ENCODE peak calls at places on chromosome X, in seven cellular contexts. L, U, I, R, W, P and K are unnamed samples.

GRCh38 chrX:29455702-29456101 is 759.7 kb upstream of the MAGEB2 start:
- DNase-seq in L (no peak), U (no peak), I (no peak), R (no peak), W (no peak), P (no peak), K (no peak)

GRCh38 chrX:47751670-47752069 is 85.0 kb upstream of the ZNF81 start:
- DNase-seq in L (peak; percentile 42), U (no peak), I (peak; percentile 26), R (peak; percentile 19), W (no peak), P (peak; percentile 78), K (peak; percentile 63)

GRCh38 chrX:138127314-138127713 is 561.4 kb downstream of the ZIC3 start:
- DNase-seq in L (no peak), U (no peak), I (peak; percentile 8), R (no peak), W (no peak), P (no peak), K (no peak)

GRCh38 chrX:56068274-56068758 is 163.8 kb upstream of the KLF8 start:
- DNase-seq in L (no peak), U (no peak), I (no peak), R (no peak), W (no peak), P (peak; percentile 26), K (no peak)

GRCh38 chrX:54798137-54798536 is at the start of gene ITIH6:
- DNase-seq in L (no peak), U (no peak), I (no peak), R (no peak), W (no peak), P (no peak), K (no peak)

GRCh38 chrX:153450114-153450948 is 4.5 kb upstream of the TREX2 start:
- DNase-seq in L (no peak), U (no peak), I (no peak), R (no peak), W (no peak), P (no peak), K (no peak)

GRCh38 chrX:153643431-153644351 is 3.3 kb upstream of the DUSP9 start:
- DNase-seq in L (no peak), U (no peak), I (no peak), R (no peak), W (no peak), P (peak; percentile 56), K (peak; percentile 43)

GRCh38 chrX:20487227-20487626 is 220.5 kb upstream of the RPS6KA3 start:
- DNase-seq in L (no peak), U (no peak), I (peak; percentile 53), R (no peak), W (no peak), P (no peak), K (no peak)

GRCh38 chrX:75276666-75277065 is 2.8 kb downstream of the UPRT start:
- DNase-seq in L (no peak), U (no peak), I (no peak), R (no peak), W (no peak), P (no peak), K (no peak)

GRCh38 chrX:87337267-87337666 is 180.3 kb upstream of the KLHL4 start:
- DNase-seq in L (no peak), U (no peak), I (no peak), R (no peak), W (no peak), P (no peak), K (no peak)

GRCh38 chrX:145817666-145818521 is at the start of gene SLITRK2:
- DNase-seq in L (no peak), U (no peak), I (no peak), R (no peak), W (no peak), P (peak; percentile 75), K (no peak)

GRCh38 chrX:39527045-39527444 is 570.7 kb downstream of the BCOR start:
- DNase-seq in L (no peak), U (no peak), I (no peak), R (peak; percentile 18), W (peak; percentile 17), P (no peak), K (no peak)

GRCh38 chrX:118973389-118974087 is 880 bp upstream of the LONRF3 start:
- DNase-seq in L (peak; percentile 48), U (peak; percentile 67), I (no peak), R (no peak), W (no peak), P (no peak), K (peak; percentile 62)

GRCh38 chrX:107823456-107823855 is 2.2 kb upstream of the MID2 start:
- DNase-seq in L (no peak), U (no peak), I (peak; percentile 46), R (peak; percentile 87), W (peak; percentile 39), P (no peak), K (no peak)

GRCh38 chrX:107596651-107597050 is 31.7 kb upstream of the PRPS1 start:
- DNase-seq in L (no peak), U (no peak), I (peak; percentile 13), R (no peak), W (no peak), P (no peak), K (no peak)

GRCh38 chrX:14694631-14695030 is 165.3 kb downstream of the GLRA2 start:
- DNase-seq in L (no peak), U (no peak), I (peak; percentile 29), R (peak; percentile 22), W (peak; percentile 24), P (no peak), K (no peak)

GRCh38 chrX:21408776-21409175 is 34.6 kb downstream of the CNKSR2 start:
- DNase-seq in L (no peak), U (no peak), I (no peak), R (no peak), W (no peak), P (no peak), K (no peak)

GRCh38 chrX:16445166-16445752 is 204.7 kb upstream of the S100G start:
- DNase-seq in L (no peak), U (no peak), I (peak; percentile 20), R (peak; percentile 37), W (no peak), P (peak; percentile 83), K (no peak)

GRCh38 chrX:51002160-51002632 is 91.7 kb downstream of the BMP15 start:
- DNase-seq in L (no peak), U (no peak), I (no peak), R (no peak), W (no peak), P (no peak), K (no peak)

DNA sequence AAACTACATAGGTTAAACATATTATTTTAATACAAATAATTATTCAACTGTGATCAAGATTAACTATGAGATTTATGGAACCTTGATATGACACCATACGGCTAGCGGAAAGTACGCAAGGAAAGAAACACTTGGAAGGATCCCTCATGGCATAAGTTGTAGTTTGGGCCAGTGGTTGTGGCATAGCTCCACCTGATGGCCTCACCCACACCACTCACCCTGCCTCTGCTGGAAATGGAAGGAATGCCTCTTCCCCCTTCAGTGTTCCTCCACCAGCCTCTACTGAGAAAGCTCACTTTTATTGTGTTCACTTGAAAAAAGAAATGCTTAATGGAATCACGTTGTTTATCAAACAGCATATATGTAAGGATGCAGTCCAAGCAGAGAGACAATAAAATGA is 86.4 kb downstream of the BMP15 start:
- DNase-seq in L (no peak), U (no peak), I (no peak), R (no peak), W (no peak), P (peak; percentile 55), K (no peak)
- TF ChIP-seq CTCF in L (no peak), U (no peak), I (peak; percentile 27), R (no peak), W (no peak), P (peak; percentile 68), K (no peak)

GRCh38 chrX:38216642-38217041 is 4.0 kb downstream of the SRPX start:
- DNase-seq in L (no peak), U (no peak), I (no peak), R (no peak), W (no peak), P (no peak), K (no peak)

GRCh38 chrX:38220936-38221386 is 290 bp upstream of the SRPX start:
- DNase-seq in L (no peak), U (no peak), I (no peak), R (no peak), W (no peak), P (no peak), K (no peak)

GRCh38 chrX:38221391-38221929 is 789 bp upstream of the SRPX start:
- DNase-seq in L (no peak), U (no peak), I (no peak), R (no peak), W (no peak), P (no peak), K (no peak)

GRCh38 chrX:38224160-38224559 is 3.5 kb upstream of the SRPX start:
- DNase-seq in L (no peak), U (no peak), I (no peak), R (no peak), W (no peak), P (no peak), K (no peak)

GRCh38 chrX:38220024-38220935 is at the start of gene SRPX:
- DNase-seq in L (peak; percentile 34), U (peak; percentile 73), I (peak; percentile 54), R (no peak), W (no peak), P (peak; percentile 76), K (peak; percentile 59)
- TF ChIP-seq CTCF in L (peak; percentile 27), U (peak; percentile 26), I (peak; percentile 52), R (peak; percentile 32), W (peak; percentile 49), P (peak; percentile 48), K (peak; percentile 24)

GRCh38 chrX:148556498-148556897 is 56.1 kb downstream of the AFF2 start:
- DNase-seq in L (no peak), U (no peak), I (no peak), R (no peak), W (no peak), P (no peak), K (no peak)

GRCh38 chrX:148555101-148555500 is 54.7 kb downstream of the AFF2 start:
- DNase-seq in L (no peak), U (no peak), I (no peak), R (no peak), W (no peak), P (no peak), K (no peak)

DNA sequence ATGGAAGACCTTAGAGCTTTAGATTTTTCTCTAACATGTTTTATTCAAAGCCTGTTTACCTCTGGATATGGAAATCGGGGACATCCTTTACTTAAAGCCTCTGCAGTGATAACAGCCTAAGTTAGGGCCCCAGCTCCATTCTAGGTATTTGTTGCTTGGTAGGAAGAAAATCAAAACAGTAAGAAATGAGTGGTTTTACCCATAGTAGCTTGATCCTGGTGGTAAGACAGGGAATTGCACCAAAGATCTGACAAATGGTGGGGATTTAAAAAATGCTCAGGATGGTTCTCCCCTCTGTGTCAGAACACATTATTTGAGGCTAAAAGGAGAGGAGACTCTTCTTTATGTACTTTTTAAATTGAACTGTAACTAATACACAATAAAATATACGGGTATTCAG is 52.4 kb downstream of the AFF2 start:
- DNase-seq in L (no peak), U (no peak), I (no peak), R (no peak), W (no peak), P (no peak), K (no peak)
- TF ChIP-seq CTCF in L (no peak), U (no peak), I (peak; percentile 23), R (peak; percentile 16), W (peak; percentile 1), P (peak; percentile 63), K (peak; percentile 5)

DNA sequence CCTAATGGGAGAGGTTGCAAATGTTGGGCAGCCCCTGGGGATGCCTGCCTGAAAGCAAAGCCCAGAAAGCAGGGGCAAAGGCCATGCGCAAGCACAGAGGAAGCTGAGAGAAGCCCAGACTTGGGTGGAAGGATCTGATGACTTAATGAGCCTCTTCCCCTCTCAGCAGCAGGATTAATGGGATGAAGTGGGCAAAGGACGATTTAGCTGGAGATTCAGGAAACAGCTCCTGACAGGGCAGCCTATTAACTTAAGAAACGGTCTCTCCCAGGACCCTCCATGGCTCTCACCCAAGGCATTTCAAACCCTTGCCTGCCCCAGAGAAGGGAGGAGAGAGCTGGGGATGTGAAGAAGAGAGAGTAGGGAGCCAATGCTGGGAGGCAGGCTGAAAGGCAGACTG is 107.4 kb downstream of the EFNB1 start:
- DNase-seq in L (no peak), U (no peak), I (no peak), R (no peak), W (no peak), P (peak; percentile 26), K (no peak)
- TF ChIP-seq CTCF in L (no peak), U (no peak), I (no peak), R (no peak), W (no peak), P (no peak), K (no peak)